ENCODE peak calls at places on chromosome 15, in five cellular contexts. F is tibial artery, T is gastrocnemius medialis, R is mammary epithelial cell, D is spleen. Z is an unnamed sample.

GRCh38 chr15:38517312-38517711 is 47.3 kb downstream of the RASGRP1 start:
- DNase-seq in F (no peak), T (no peak), R (no peak), D (no peak), Z (no peak)

GRCh38 chr15:101201411-101202174 is 50.3 kb downstream of the CHSY1 start:
- DNase-seq in F (peak; percentile 97), T (peak; percentile 85), R (peak; percentile 94), D (peak; percentile 84), Z (peak; percentile 84)

GRCh38 chr15:53918180-53919079 is 59.8 kb upstream of the UNC13C start:
- DNase-seq in F (no peak), T (no peak), R (no peak), D (no peak), Z (no peak)

GRCh38 chr15:59243622-59244021 is 37.0 kb downstream of the LDHAL6B start:
- DNase-seq in F (no peak), T (no peak), R (no peak), D (no peak), Z (no peak)

GRCh38 chr15:92693922-92694331 is 38.4 kb upstream of the FAM174B start:
- DNase-seq in F (no peak), T (no peak), R (no peak), D (no peak), Z (no peak)

GRCh38 chr15:90674476-90674875 is 42.7 kb upstream of the BLM start:
- DNase-seq in F (no peak), T (no peak), R (no peak), D (no peak), Z (no peak)

GRCh38 chr15:52261498-52262242 is 33.9 kb downstream of the MYO5C start:
- DNase-seq in F (peak; percentile 71), T (peak; percentile 25), R (peak; percentile 90), D (peak; percentile 81), Z (peak; percentile 79)

GRCh38 chr15:51731549-51732267 is 5.7 kb downstream of the LYSMD2 start:
- DNase-seq in F (no peak), T (peak; percentile 20), R (no peak), D (no peak), Z (no peak)

GRCh38 chr15:100863406-100864198 is 16.0 kb upstream of the ALDH1A3 start:
- DNase-seq in F (no peak), T (peak; percentile 69), R (no peak), D (no peak), Z (peak; percentile 71)

GRCh38 chr15:59609730-59610712 is 1.6 kb upstream of the GCNT3 start:
- DNase-seq in F (no peak), T (no peak), R (no peak), D (no peak), Z (no peak)

GRCh38 chr15:31274496-31275330 is 51.9 kb upstream of the KLF13 start:
- DNase-seq in F (no peak), T (no peak), R (no peak), D (peak; percentile 47), Z (no peak)

GRCh38 chr15:85667491-85668424 is 127.0 kb downstream of the KLHL25 start:
- DNase-seq in F (peak; percentile 67), T (no peak), R (peak; percentile 94), D (no peak), Z (peak; percentile 83)

GRCh38 chr15:20646529-20647142 is 105.0 kb upstream of the GOLGA6L6 start:
- DNase-seq in F (no peak), T (no peak), R (no peak), D (peak; percentile 76), Z (no peak)

GRCh38 chr15:101050647-101051290 is 131.6 kb downstream of the LRRK1 start:
- DNase-seq in F (no peak), T (no peak), R (no peak), D (peak; percentile 45), Z (no peak)

GRCh38 chr15:88331291-88331690 is 74.8 kb upstream of the NTRK3 start:
- DNase-seq in F (no peak), T (no peak), R (peak; percentile 21), D (no peak), Z (no peak)

GRCh38 chr15:60916032-60916673 is 312.9 kb downstream of the RORA start:
- DNase-seq in F (no peak), T (no peak), R (no peak), D (no peak), Z (no peak)

GRCh38 chr15:28043625-28044520 is 55.2 kb downstream of the OCA2 start:
- DNase-seq in F (no peak), T (no peak), R (no peak), D (no peak), Z (no peak)

GRCh38 chr15:35936284-35936683 is 390.3 kb upstream of the DPH6 start:
- DNase-seq in F (no peak), T (no peak), R (no peak), D (no peak), Z (no peak)

GRCh38 chr15:68512578-68512977 is 66.2 kb upstream of the CORO2B start:
- DNase-seq in F (no peak), T (no peak), R (no peak), D (no peak), Z (no peak)

GRCh38 chr15:38555686-38556334 is 8.8 kb downstream of the RASGRP1 start:
- DNase-seq in F (no peak), T (no peak), R (no peak), D (no peak), Z (no peak)

GRCh38 chr15:60529332-60529731 is 50.4 kb upstream of the ICE2 start:
- DNase-seq in F (no peak), T (no peak), R (no peak), D (no peak), Z (no peak)

GRCh38 chr15:26620528-26620927 is 152.3 kb downstream of the GABRB3 start:
- DNase-seq in F (no peak), T (no peak), R (no peak), D (no peak), Z (no peak)

GRCh38 chr15:22811640-22812039 is 25.2 kb downstream of the NIPA1 start:
- DNase-seq in F (peak; percentile 26), T (no peak), R (no peak), D (no peak), Z (no peak)

GRCh38 chr15:39580117-39580629 is 706 bp upstream of the THBS1 start:
- DNase-seq in F (peak; percentile 98), T (peak; percentile 82), R (peak; percentile 92), D (peak; percentile 95), Z (peak; percentile 92)

GRCh38 chr15:51576911-51577500 is 45.6 kb downstream of the DMXL2 start:
- DNase-seq in F (peak; percentile 30), T (no peak), R (peak; percentile 73), D (no peak), Z (no peak)

GRCh38 chr15:60905587-60905986 is 323.5 kb downstream of the RORA start:
- DNase-seq in F (no peak), T (no peak), R (no peak), D (no peak), Z (no peak)

GRCh38 chr15:31387483-31388118 is 61.0 kb downstream of the KLF13 start:
- DNase-seq in F (no peak), T (peak; percentile 92), R (peak; percentile 37), D (no peak), Z (peak; percentile 83)

GRCh38 chr15:68691667-68692066 is 112.9 kb downstream of the CORO2B start:
- DNase-seq in F (no peak), T (no peak), R (no peak), D (peak; percentile 48), Z (no peak)

GRCh38 chr15:89178307-89178977 is 42.9 kb downstream of the RLBP1 start:
- DNase-seq in F (no peak), T (no peak), R (peak; percentile 26), D (no peak), Z (no peak)

GRCh38 chr15:85071534-85071933 is 89.9 kb downstream of the PDE8A start:
- DNase-seq in F (no peak), T (no peak), R (no peak), D (no peak), Z (no peak)

GRCh38 chr15:88312941-88313579 is 56.5 kb upstream of the NTRK3 start:
- DNase-seq in F (no peak), T (no peak), R (no peak), D (no peak), Z (no peak)

GRCh38 chr15:95175914-95176658 is 944.7 kb downstream of the MCTP2 start:
- DNase-seq in F (no peak), T (no peak), R (peak; percentile 79), D (no peak), Z (no peak)

GRCh38 chr15:43204016-43204901 is 16.6 kb downstream of the EPB42 start:
- DNase-seq in F (peak; percentile 44), T (peak; percentile 34), R (peak; percentile 58), D (no peak), Z (peak; percentile 56)
- TF ChIP-seq CTCF in F (peak; percentile 33), T (peak; percentile 26), R (peak; percentile 65), D (peak; percentile 56), Z (peak; percentile 62)

DNA sequence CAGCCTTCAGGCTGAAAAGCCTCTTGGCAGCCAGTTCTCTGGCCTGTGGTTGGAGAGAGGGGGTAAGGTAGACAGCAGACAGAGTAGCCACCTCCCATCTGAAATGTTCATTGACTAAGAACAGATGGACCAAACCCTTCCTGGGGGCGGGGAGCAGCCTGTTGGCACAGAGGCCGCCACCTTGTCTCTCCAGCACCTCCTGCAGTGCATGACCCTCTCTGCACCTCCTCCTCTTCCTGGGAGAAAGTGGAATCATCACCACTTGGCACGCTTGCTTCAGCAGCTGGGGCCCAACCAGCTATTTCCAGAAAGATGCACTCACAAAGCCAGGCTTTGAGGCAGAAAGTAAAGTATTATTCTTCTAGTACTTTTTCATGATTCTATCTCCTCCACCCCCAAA is 313.4 kb upstream of the CHRM5 start:
- DNase-seq in F (no peak), T (peak; percentile 34), R (peak; percentile 14), D (no peak), Z (no peak)
- TF ChIP-seq CTCF in F (no peak), T (no peak), R (no peak), D (no peak), Z (no peak)

DNA sequence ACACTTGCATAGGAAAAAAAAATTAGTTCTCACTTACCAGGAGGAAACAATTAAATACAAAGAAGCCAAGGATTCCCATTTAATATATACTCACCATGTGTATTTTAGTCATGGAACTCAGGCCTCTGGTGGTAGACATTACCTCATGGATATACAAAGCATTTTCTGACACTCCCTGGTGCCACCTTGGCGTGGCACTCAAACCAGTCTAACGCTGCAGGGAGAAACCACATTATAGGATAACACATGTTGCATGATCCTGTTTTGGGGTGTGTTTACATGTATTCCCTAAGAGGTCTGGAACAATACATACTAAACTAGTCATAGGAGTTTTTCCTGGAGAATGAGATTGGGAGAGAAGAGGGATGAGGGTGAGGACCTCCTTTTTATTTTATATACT is 5.9 kb upstream of the RTF1 start:
- DNase-seq in F (no peak), T (no peak), R (no peak), D (no peak), Z (no peak)
- TF ChIP-seq CTCF in F (no peak), T (no peak), R (no peak), D (no peak), Z (no peak)

GRCh38 chr15:65660927-65661326 is 39.2 kb downstream of the SLC24A1 start:
- DNase-seq in F (no peak), T (no peak), R (peak; percentile 18), D (no peak), Z (no peak)

GRCh38 chr15:65663521-65663920 is 41.8 kb downstream of the SLC24A1 start:
- DNase-seq in F (no peak), T (no peak), R (no peak), D (no peak), Z (no peak)

DNA sequence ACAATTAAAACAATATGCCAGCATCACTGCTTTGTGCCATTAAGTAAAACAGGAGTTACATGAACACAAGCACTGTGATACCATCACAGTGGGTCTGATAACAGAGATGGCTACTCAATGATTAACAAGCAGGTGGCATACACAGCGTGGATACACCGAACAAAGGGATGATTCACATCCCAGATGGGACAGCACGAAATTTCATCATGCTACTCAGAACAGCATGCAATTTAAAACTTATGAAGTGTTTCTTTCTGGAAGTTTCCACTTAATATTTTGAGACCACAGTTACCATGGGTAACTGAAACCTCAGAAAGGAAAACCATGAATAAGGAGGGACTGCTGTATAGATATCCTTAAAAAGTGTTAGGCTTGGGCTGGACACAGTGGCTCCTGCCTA is 44.5 kb downstream of the SLC24A1 start:
- DNase-seq in F (no peak), T (no peak), R (peak; percentile 92), D (no peak), Z (no peak)
- TF ChIP-seq CTCF in F (no peak), T (no peak), R (no peak), D (no peak), Z (no peak)